ENCODE peak calls at places on chromosomes 5 and 9, in five cellular contexts. N, I, P, K and Z are unnamed samples.

GRCh38 chr5:153511632-153512031 is 21.2 kb downstream of the GRIA1 start:
- DNase-seq in P (no peak), N (no peak), I (no peak), K (no peak), Z (no peak)

GRCh38 chr5:44365351-44365750 is 23.9 kb downstream of the FGF10 start:
- DNase-seq in K (no peak), N (no peak), I (no peak), P (no peak), Z (no peak)

GRCh38 chr5:178323541-178323865 is 90.9 kb upstream of the PHYKPL start:
- DNase-seq in P (no peak), N (no peak), K (no peak), I (no peak), Z (no peak)

GRCh38 chr5:112738180-112738560 is 485 bp downstream of the APC start:
- DNase-seq in I (peak), K (peak), P (no peak), N (no peak), Z (no peak)

GRCh38 chr5:122468351-122469111 is 156.5 kb downstream of the SNCAIP start:
- DNase-seq in K (no peak), I (no peak), P (no peak), N (no peak), Z (no peak)

GRCh38 chr9:24614070-24614469 is 68.4 kb upstream of the IZUMO3 start:
- DNase-seq in N (no peak), K (no peak), P (no peak), I (peak), Z (no peak)

GRCh38 chr5:78500028-78500427 is 139.6 kb downstream of the SCAMP1 start:
- DNase-seq in I (no peak), K (peak), P (no peak), N (no peak), Z (no peak)

GRCh38 chr9:109421034-109421700 is 76.9 kb downstream of the PTPN3 start:
- DNase-seq in K (no peak), N (no peak), I (no peak), P (no peak), Z (no peak)

GRCh38 chr5:96022971-96023370 is 61.3 kb upstream of the ELL2 start:
- DNase-seq in K (no peak), I (no peak), N (no peak), P (no peak), Z (no peak)